ENCODE peak calls at places on chromosomes 7 and 10, in six cellular contexts. One of them, this sample, is unnamed.

GRCh38 chr10:76139431-76139830 is 708.0 kb downstream of the LRMDA start:
- DNase-seq in IMR-90: no peak
- DNase-seq in mesendoderm: no peak
- DNase-seq in neuronal stem cell: no peak
- DNase-seq in H9: no peak
- DNase-seq in H1: no peak
- DNase-seq in this sample: no peak

GRCh38 chr7:106887376-106887775 is 22.3 kb downstream of the PIK3CG start:
- DNase-seq in IMR-90: no peak
- DNase-seq in mesendoderm: no peak
- DNase-seq in neuronal stem cell: no peak
- DNase-seq in H9: no peak
- DNase-seq in H1: no peak
- DNase-seq in this sample: no peak

GRCh38 chr10:62268399-62269076 is at the start of gene RTKN2:
- DNase-seq in IMR-90: peak
- DNase-seq in mesendoderm: peak
- DNase-seq in neuronal stem cell: peak
- DNase-seq in H9: peak
- DNase-seq in H1: peak
- DNase-seq in this sample: peak

GRCh38 chr7:31603076-31603475 is 83.9 kb upstream of the PPP1R17 start:
- DNase-seq in IMR-90: no peak
- DNase-seq in mesendoderm: peak
- DNase-seq in neuronal stem cell: no peak
- DNase-seq in H9: no peak
- DNase-seq in H1: no peak
- DNase-seq in this sample: no peak

GRCh38 chr10:129851941-129852650 is 112.0 kb downstream of the EBF3 start:
- DNase-seq in IMR-90: no peak
- DNase-seq in mesendoderm: no peak
- DNase-seq in neuronal stem cell: no peak
- DNase-seq in H9: no peak
- DNase-seq in H1: no peak
- DNase-seq in this sample: no peak

GRCh38 chr10:3046210-3046779 is 21.1 kb upstream of the PFKP start:
- DNase-seq in IMR-90: no peak
- DNase-seq in mesendoderm: no peak
- DNase-seq in neuronal stem cell: no peak
- DNase-seq in H9: no peak
- DNase-seq in H1: no peak
- DNase-seq in this sample: no peak

GRCh38 chr7:90459888-90460287 is 9.6 kb upstream of the PTTG1IP2 start:
- DNase-seq in IMR-90: peak
- DNase-seq in mesendoderm: peak
- DNase-seq in neuronal stem cell: no peak
- DNase-seq in H9: no peak
- DNase-seq in H1: no peak
- DNase-seq in this sample: no peak

GRCh38 chr7:134461921-134462320 is 3.0 kb upstream of the AKR1B1 start:
- DNase-seq in IMR-90: no peak
- DNase-seq in mesendoderm: no peak
- DNase-seq in neuronal stem cell: no peak
- DNase-seq in H9: no peak
- DNase-seq in H1: no peak
- DNase-seq in this sample: no peak

GRCh38 chr10:124864421-124865193 is 63.0 kb downstream of the ABRAXAS2 start:
- DNase-seq in IMR-90: no peak
- DNase-seq in mesendoderm: peak
- DNase-seq in neuronal stem cell: no peak
- DNase-seq in H9: no peak
- DNase-seq in H1: no peak
- DNase-seq in this sample: no peak

GRCh38 chr10:119254355-119254754 is 47.0 kb downstream of the GRK5 start:
- DNase-seq in IMR-90: no peak
- DNase-seq in mesendoderm: no peak
- DNase-seq in neuronal stem cell: no peak
- DNase-seq in H9: no peak
- DNase-seq in H1: no peak
- DNase-seq in this sample: no peak
- H3K18ac ChIP-seq in IMR-90: peak
- H3K18ac ChIP-seq in mesendoderm: no peak
- H3K18ac ChIP-seq in neuronal stem cell: peak
- H3K18ac ChIP-seq in H9: no peak
- H3K18ac ChIP-seq in H1: no peak
- H3K18ac ChIP-seq in this sample: peak

GRCh38 chr7:105639677-105640493 is 58.6 kb upstream of the EFCAB10 start:
- DNase-seq in IMR-90: no peak
- DNase-seq in mesendoderm: no peak
- DNase-seq in neuronal stem cell: no peak
- DNase-seq in H9: peak
- DNase-seq in H1: no peak
- DNase-seq in this sample: no peak

GRCh38 chr7:105638942-105639495 is 57.7 kb upstream of the EFCAB10 start:
- DNase-seq in IMR-90: no peak
- DNase-seq in mesendoderm: peak
- DNase-seq in neuronal stem cell: peak
- DNase-seq in H9: peak
- DNase-seq in H1: peak
- DNase-seq in this sample: peak

GRCh38 chr7:105642264-105642663 is 61.0 kb upstream of the EFCAB10 start:
- DNase-seq in IMR-90: no peak
- DNase-seq in mesendoderm: no peak
- DNase-seq in neuronal stem cell: no peak
- DNase-seq in H9: no peak
- DNase-seq in H1: no peak
- DNase-seq in this sample: no peak

GRCh38 chr7:105643384-105643783 is 62.1 kb upstream of the EFCAB10 start:
- DNase-seq in IMR-90: no peak
- DNase-seq in mesendoderm: peak
- DNase-seq in neuronal stem cell: peak
- DNase-seq in H9: peak
- DNase-seq in H1: no peak
- DNase-seq in this sample: no peak

DNA sequence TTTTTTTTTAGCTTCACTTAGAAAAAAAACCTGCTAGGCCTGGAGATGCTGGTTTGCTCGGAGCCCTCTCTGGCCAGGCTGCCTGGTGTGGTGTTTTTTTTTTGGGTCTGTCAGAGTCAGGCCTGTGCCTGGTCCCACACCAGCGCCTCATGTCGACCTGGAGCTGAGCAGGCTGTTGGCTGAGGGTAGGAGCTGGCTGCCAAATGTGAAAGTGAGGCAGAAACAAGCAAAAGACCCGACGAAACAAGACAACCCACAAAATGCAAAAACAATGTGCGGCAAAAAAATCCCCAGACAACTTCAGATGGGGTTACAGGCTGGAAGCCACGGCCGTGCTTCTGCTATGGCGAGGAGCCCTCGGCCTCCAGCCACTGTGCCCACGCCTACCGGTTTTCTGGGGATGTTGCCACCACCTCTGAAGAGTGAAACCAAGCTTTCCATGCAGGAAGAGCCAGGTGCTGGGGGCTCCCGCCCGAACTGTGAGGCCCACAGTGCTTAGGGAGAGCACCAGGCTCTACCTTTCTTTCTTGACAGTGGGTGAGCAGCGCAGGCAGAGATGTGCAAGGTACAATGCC is 60.0 kb upstream of the EFCAB10 start:
- DNase-seq in IMR-90: no peak
- DNase-seq in mesendoderm: no peak
- DNase-seq in neuronal stem cell: no peak
- DNase-seq in H9: no peak
- DNase-seq in H1: no peak
- DNase-seq in this sample: no peak
- H3K4ac ChIP-seq in IMR-90: no peak
- H3K4ac ChIP-seq in mesendoderm: no peak
- H3K4ac ChIP-seq in neuronal stem cell: no peak
- H3K4ac ChIP-seq in H9: no peak
- H3K4ac ChIP-seq in H1: peak
- H3K4ac ChIP-seq in this sample: no peak

GRCh38 chr10:11120711-11121110 is 103.0 kb downstream of the CELF2 start:
- DNase-seq in IMR-90: no peak
- DNase-seq in mesendoderm: no peak
- DNase-seq in neuronal stem cell: no peak
- DNase-seq in H9: no peak
- DNase-seq in H1: no peak
- DNase-seq in this sample: no peak
- H3K27ac ChIP-seq in IMR-90: no peak
- H3K27ac ChIP-seq in mesendoderm: no peak
- H3K27ac ChIP-seq in neuronal stem cell: no peak
- H3K27ac ChIP-seq in H9: no peak
- H3K27ac ChIP-seq in H1: no peak
- H3K27ac ChIP-seq in this sample: no peak

GRCh38 chr10:78584266-78584665 is 484.5 kb upstream of the ZMIZ1 start:
- DNase-seq in IMR-90: no peak
- DNase-seq in mesendoderm: no peak
- DNase-seq in neuronal stem cell: no peak
- DNase-seq in H9: peak
- DNase-seq in H1: no peak
- DNase-seq in this sample: no peak
- H3K18ac ChIP-seq in IMR-90: no peak
- H3K18ac ChIP-seq in mesendoderm: no peak
- H3K18ac ChIP-seq in neuronal stem cell: peak
- H3K18ac ChIP-seq in H9: peak
- H3K18ac ChIP-seq in H1: no peak
- H3K18ac ChIP-seq in this sample: no peak

GRCh38 chr7:47763063-47763974 is 181.4 kb upstream of the TNS3 start:
- DNase-seq in IMR-90: peak
- DNase-seq in mesendoderm: no peak
- DNase-seq in neuronal stem cell: peak
- DNase-seq in H9: no peak
- DNase-seq in H1: no peak
- DNase-seq in this sample: peak
- H3K4ac ChIP-seq in IMR-90: peak
- H3K4ac ChIP-seq in mesendoderm: no peak
- H3K4ac ChIP-seq in neuronal stem cell: no peak
- H3K4ac ChIP-seq in H9: no peak
- H3K4ac ChIP-seq in H1: no peak
- H3K4ac ChIP-seq in this sample: peak

DNA sequence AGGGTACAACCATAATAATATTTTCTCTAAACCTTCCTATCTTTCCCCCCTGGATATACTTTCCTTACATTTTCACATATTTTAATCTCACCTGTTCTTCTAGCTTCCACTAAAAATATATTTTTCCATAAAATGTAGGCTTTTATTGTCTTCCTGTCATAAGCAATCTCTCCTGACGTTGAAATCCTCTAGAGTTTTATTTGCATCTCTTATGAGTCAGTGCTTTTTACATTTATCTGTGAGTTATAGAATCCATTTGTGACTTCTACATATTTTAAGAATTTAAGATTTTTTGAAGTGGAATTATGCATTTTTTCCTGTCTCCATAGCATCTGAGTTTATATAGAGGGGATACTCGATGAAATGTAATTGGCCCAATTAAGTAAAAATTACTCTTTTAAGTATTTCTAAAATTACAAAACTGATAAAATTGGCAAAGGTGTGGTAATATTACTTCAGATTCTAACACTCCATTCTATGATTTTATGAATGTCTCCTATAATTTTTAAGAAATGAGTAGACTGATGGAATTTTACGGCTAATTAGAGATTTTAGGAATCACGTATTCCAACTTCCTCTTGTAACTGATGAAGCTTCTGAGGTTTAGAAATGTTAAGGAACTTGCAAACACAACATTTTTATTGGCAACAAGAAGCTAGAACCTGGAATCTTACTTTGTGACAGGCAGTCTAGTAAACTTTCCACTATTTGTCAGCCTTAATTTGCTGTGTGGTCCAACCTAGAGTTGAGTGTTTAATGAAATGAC is 422.9 kb upstream of the SEMA3A start:
- DNase-seq in IMR-90: no peak
- DNase-seq in mesendoderm: no peak
- DNase-seq in neuronal stem cell: no peak
- DNase-seq in H9: no peak
- DNase-seq in H1: no peak
- DNase-seq in this sample: no peak
- H3K27ac ChIP-seq in IMR-90: no peak
- H3K27ac ChIP-seq in mesendoderm: no peak
- H3K27ac ChIP-seq in neuronal stem cell: no peak
- H3K27ac ChIP-seq in H9: no peak
- H3K27ac ChIP-seq in H1: no peak
- H3K27ac ChIP-seq in this sample: no peak

DNA sequence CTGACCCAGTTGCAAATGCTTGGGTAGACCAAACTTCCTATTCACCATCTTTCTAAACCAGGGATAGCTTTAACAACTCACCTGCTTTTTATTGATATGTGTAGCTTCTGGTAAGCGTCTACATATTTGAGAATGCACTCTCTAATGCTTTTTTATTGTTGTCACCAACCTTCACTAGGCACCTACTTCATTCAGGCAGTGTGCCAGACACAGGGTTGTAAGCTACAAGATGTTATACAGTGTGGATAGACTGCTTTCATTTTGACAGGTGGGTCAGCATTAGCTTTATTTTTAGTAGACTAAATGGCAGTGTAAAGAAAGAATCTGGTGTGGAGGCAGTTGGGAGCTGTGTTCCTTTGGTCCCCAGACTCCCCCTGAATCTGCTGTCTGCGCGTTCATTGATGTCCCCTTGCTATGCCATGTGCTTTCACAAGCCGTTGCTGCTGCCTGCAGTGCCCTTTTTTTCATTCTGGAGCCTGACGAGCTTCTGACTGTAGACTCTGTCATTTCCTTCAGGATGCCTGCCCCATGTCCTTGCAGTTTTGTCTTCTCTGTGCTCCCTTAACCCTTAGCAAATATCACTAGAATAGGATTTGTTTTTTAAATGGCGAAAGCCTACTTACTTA is 32.1 kb downstream of the NRF1 start:
- DNase-seq in IMR-90: no peak
- DNase-seq in mesendoderm: no peak
- DNase-seq in neuronal stem cell: no peak
- DNase-seq in H9: no peak
- DNase-seq in H1: no peak
- DNase-seq in this sample: no peak
- H3K18ac ChIP-seq in IMR-90: no peak
- H3K18ac ChIP-seq in mesendoderm: no peak
- H3K18ac ChIP-seq in neuronal stem cell: no peak
- H3K18ac ChIP-seq in H9: no peak
- H3K18ac ChIP-seq in H1: peak
- H3K18ac ChIP-seq in this sample: no peak

GRCh38 chr7:50676754-50677153 is 105.9 kb downstream of the GRB10 start:
- DNase-seq in IMR-90: no peak
- DNase-seq in mesendoderm: no peak
- DNase-seq in neuronal stem cell: no peak
- DNase-seq in H9: no peak
- DNase-seq in H1: no peak
- DNase-seq in this sample: no peak
- H3K4ac ChIP-seq in IMR-90: no peak
- H3K4ac ChIP-seq in mesendoderm: no peak
- H3K4ac ChIP-seq in neuronal stem cell: no peak
- H3K4ac ChIP-seq in H9: no peak
- H3K4ac ChIP-seq in H1: no peak
- H3K4ac ChIP-seq in this sample: no peak

GRCh38 chr10:91541481-91541880 is 91.4 kb downstream of the PPP1R3C start:
- DNase-seq in IMR-90: no peak
- DNase-seq in mesendoderm: no peak
- DNase-seq in neuronal stem cell: no peak
- DNase-seq in H9: no peak
- DNase-seq in H1: no peak
- DNase-seq in this sample: no peak
- H3K27ac ChIP-seq in IMR-90: no peak
- H3K27ac ChIP-seq in mesendoderm: no peak
- H3K27ac ChIP-seq in neuronal stem cell: no peak
- H3K27ac ChIP-seq in H9: no peak
- H3K27ac ChIP-seq in H1: no peak
- H3K27ac ChIP-seq in this sample: no peak